ENCODE peak calls at places on chromosomes 4 and X, in ten cellular contexts. O, A, G, L, S, N, I, H, V and X are unnamed samples.

GRCh38 chr4:84623661-84624060 is 40.7 kb downstream of the CDS1 start:
- DNase-seq in V (no peak), N (no peak), A (no peak), G (no peak), H (no peak), I (no peak), S (no peak), O (no peak), L (no peak), X (no peak)

GRCh38 chr4:78876568-78877320 is 62.5 kb downstream of the PAQR3 start:
- DNase-seq in A (no peak), N (no peak), L (no peak), V (no peak), S (no peak), G (no peak), H (no peak), O (no peak), I (no peak), X (no peak)

GRCh38 chrX:154021131-154021611 is 1.5 kb upstream of the IRAK1 start:
- DNase-seq in H (no peak), A (no peak), N (peak), S (no peak), I (no peak), V (peak), O (no peak), G (no peak), L (no peak), X (no peak)

GRCh38 chr4:182307746-182308145 is 64.5 kb downstream of the TENM3 start:
- DNase-seq in V (no peak), I (no peak), S (no peak), G (no peak), O (no peak), H (no peak), L (no peak), N (peak), A (no peak), X (no peak)

GRCh38 chr4:8913858-8914460 is 42.3 kb upstream of the HMX1 start:
- DNase-seq in L (no peak), I (no peak), S (no peak), H (no peak), N (no peak), V (no peak), O (no peak), G (no peak), A (peak), X (no peak)

GRCh38 chr4:10095296-10095991 is 21.2 kb downstream of the WDR1 start:
- DNase-seq in H (no peak), V (no peak), A (no peak), N (no peak), S (no peak), L (no peak), I (no peak), G (no peak), O (no peak), X (no peak)

GRCh38 chr4:6109842-6110560 is 90.3 kb downstream of the JAKMIP1 start:
- DNase-seq in N (peak), A (peak), S (no peak), L (peak), H (no peak), V (peak), G (peak), I (no peak), O (peak), X (no peak)

GRCh38 chr4:610411-611261 is 14.7 kb upstream of the PDE6B start:
- DNase-seq in I (no peak), V (peak), A (peak), H (no peak), L (no peak), O (no peak), G (peak), S (peak), N (peak), X (peak)

GRCh38 chr4:54165438-54165837 is 63.7 kb upstream of the PDGFRA start:
- DNase-seq in H (no peak), V (no peak), A (no peak), L (no peak), I (no peak), N (peak), G (no peak), S (no peak), O (no peak), X (no peak)

GRCh38 chrX:139738581-139738980 is 30.6 kb upstream of the MCF2 start:
- DNase-seq in H (no peak), O (no peak), I (no peak), N (peak), L (no peak), G (no peak), V (no peak), A (no peak), S (no peak), X (peak)

GRCh38 chr4:151957163-151957562 is 196.4 kb upstream of the GATB start:
- DNase-seq in O (no peak), H (no peak), G (no peak), L (no peak), A (no peak), S (no peak), I (peak), N (peak), V (peak), X (no peak)

GRCh38 chr4:181564616-181565015 is 678.6 kb upstream of the TENM3 start:
- DNase-seq in N (no peak), O (no peak), H (no peak), L (no peak), S (no peak), I (no peak), G (no peak), A (no peak), V (no peak), X (no peak)

GRCh38 chrX:97389761-97390192 is 506.1 kb downstream of the RPA4 start:
- DNase-seq in V (no peak), H (no peak), N (peak), I (no peak), A (no peak), S (no peak), G (peak), O (no peak), L (no peak), X (no peak)

GRCh38 chr4:147916351-147916750 is 184.5 kb downstream of the ARHGAP10 start:
- DNase-seq in A (no peak), G (no peak), H (no peak), V (no peak), N (no peak), S (no peak), I (no peak), O (no peak), L (no peak), X (no peak)

GRCh38 chr4:184755278-184755677 is 21.4 kb upstream of the CENPU start:
- DNase-seq in N (peak), G (no peak), O (no peak), L (no peak), H (peak), I (no peak), S (no peak), V (no peak), A (no peak), X (no peak)

GRCh38 chrX:118772051-118772450 is 44.6 kb downstream of the IL13RA1 start:
- DNase-seq in V (no peak), G (no peak), H (no peak), A (no peak), I (no peak), L (no peak), O (no peak), S (no peak), N (no peak), X (no peak)

GRCh38 chr4:55819634-55820033 is at the start of gene EXOC1L:
- DNase-seq in L (no peak), A (no peak), G (no peak), S (no peak), I (peak), O (peak), N (peak), V (peak), H (no peak), X (no peak)